ENCODE peak calls at places on chromosomes 13 and 19, in four cellular contexts. A, S, G and H are unnamed samples.

GRCh38 chr19:58386166-58386575 is 898 bp upstream of the RPS5 start:
- DNase-seq in A (peak; percentile 35), G (no peak), S (no peak), H (no peak)

GRCh38 chr19:1563251-1563650 is 4.9 kb downstream of the MEX3D start:
- DNase-seq in G (no peak), A (no peak), S (no peak), H (no peak)

GRCh38 chr13:73913043-73913740 is 221.0 kb downstream of the KLF12 start:
- DNase-seq in A (no peak), S (no peak), G (no peak), H (no peak)

GRCh38 chr13:93183302-93183701 is 43.3 kb upstream of the GPC6 start:
- DNase-seq in S (no peak), G (no peak), A (no peak), H (no peak)

GRCh38 chr19:41740415-41741243 is 14.7 kb upstream of the CEACAM6 start:
- DNase-seq in G (no peak), S (no peak), A (no peak), H (no peak)

GRCh38 chr13:23963184-23963931 is 66.1 kb upstream of the C1QTNF9B start:
- DNase-seq in S (no peak), A (no peak), G (no peak), H (no peak)

GRCh38 chr13:50375792-50376191 is 360.5 kb downstream of the KCNRG start:
- DNase-seq in S (no peak), G (no peak), A (no peak), H (no peak)

GRCh38 chr13:70523622-70524021 is 415.4 kb upstream of the KLHL1 start:
- DNase-seq in G (no peak), A (no peak), S (no peak), H (no peak)

GRCh38 chr13:37736040-37736439 is 133.5 kb downstream of the TRPC4 start:
- DNase-seq in A (no peak), S (no peak), G (no peak), H (no peak)

GRCh38 chr13:42119875-42120274 is 71.4 kb downstream of the DGKH start:
- DNase-seq in S (no peak), A (no peak), G (no peak), H (no peak)

GRCh38 chr13:51913421-51914136 is 51.8 kb downstream of the CCDC70 start:
- DNase-seq in A (no peak), G (no peak), S (no peak), H (no peak)

GRCh38 chr19:54178581-54179261 is 5.8 kb upstream of the TMC4 start:
- DNase-seq in G (peak; percentile 51), S (no peak), A (no peak), H (peak; percentile 57)

GRCh38 chr19:17579523-17580244 is 24.2 kb downstream of the COLGALT1 start:
- DNase-seq in A (peak; percentile 68), S (peak; percentile 63), G (no peak), H (peak; percentile 66)

GRCh38 chr13:51066091-51066831 is 44.8 kb downstream of the C13orf42 start:
- DNase-seq in G (no peak), S (no peak), A (no peak), H (no peak)

GRCh38 chr19:12757544-12758274 is 6.1 kb downstream of the BEST2 start:
- DNase-seq in G (peak; percentile 76), S (peak; percentile 82), A (peak; percentile 73), H (peak; percentile 80)

GRCh38 chr13:100528353-100528752 is 60.2 kb downstream of the GGACT start:
- DNase-seq in S (no peak), G (no peak), A (no peak), H (no peak)

GRCh38 chr19:17404621-17405249 is 695 bp downstream of the BST2 start:
- DNase-seq in S (no peak), G (no peak), A (no peak), H (no peak)

GRCh38 chr13:25232937-25233515 is 54.3 kb downstream of the MTMR6 start:
- DNase-seq in G (no peak), A (no peak), S (no peak), H (no peak)

GRCh38 chr19:10855879-10856522 is 7.8 kb downstream of the C19orf38 start:
- DNase-seq in A (no peak), S (no peak), G (no peak), H (peak; percentile 36)

GRCh38 chr19:41844601-41845000 is at the start of gene LYPD4:
- DNase-seq in A (no peak), S (no peak), G (no peak), H (peak; percentile 92)

GRCh38 chr13:46575321-46575721 is 22.4 kb downstream of the LRCH1 start:
- DNase-seq in G (no peak), S (no peak), A (no peak), H (no peak)

DNA sequence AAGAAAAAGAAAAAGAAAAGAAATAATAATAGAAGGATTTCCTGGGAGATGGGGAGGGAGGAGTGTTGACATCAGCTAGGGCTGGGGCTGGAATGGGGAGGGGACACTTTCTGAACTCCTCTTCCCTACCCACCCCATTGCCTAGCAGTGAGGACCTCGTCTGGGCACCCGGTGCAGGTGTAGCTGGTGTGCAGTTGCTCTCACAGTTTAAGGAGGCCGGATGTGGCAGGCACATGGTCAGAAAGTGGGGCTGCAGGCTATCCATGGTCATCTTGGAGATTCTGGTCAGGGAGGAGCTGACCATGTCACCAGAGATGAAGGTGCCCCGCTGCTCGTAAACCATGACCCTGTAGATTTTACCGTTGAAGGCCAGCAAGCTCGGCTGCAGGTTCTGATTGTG is 8.5 kb upstream of the TUBB4A start:
- DNase-seq in A (no peak), S (no peak), G (no peak), H (no peak)
- H3K27me3 ChIP-seq in A (no peaks in the 10 kb centered on the region), S (no peaks in the 10 kb centered on the region), G (no peaks in the 10 kb centered on the region), H (no peaks in the 10 kb centered on the region)

DNA sequence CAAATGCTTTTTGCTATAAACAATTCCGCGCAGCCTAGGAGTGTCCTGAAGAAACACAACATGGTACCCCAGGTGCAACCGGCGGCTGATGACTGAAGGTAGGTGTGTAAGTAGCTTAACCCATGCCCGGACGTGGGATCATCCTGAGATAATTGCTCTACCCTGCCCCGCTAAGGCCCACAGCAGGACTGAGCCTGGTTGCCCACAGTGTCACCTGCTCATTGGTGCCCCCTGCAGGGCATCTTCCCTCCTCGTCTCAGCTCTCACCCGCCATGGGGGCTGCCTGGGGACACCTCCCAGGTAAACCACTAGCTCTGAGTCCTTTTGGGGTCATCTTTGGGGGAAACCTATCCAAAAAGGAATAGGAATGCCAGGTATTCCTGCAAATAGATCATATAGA is 22.3 kb downstream of the TMEM161A start:
- DNase-seq in G (peak; percentile 29), S (no peak), A (no peak), H (peak; percentile 48)
- TF ChIP-seq CTCF in G (no peak), S (peak; percentile 39), A (no peak), H (no peak)

DNA sequence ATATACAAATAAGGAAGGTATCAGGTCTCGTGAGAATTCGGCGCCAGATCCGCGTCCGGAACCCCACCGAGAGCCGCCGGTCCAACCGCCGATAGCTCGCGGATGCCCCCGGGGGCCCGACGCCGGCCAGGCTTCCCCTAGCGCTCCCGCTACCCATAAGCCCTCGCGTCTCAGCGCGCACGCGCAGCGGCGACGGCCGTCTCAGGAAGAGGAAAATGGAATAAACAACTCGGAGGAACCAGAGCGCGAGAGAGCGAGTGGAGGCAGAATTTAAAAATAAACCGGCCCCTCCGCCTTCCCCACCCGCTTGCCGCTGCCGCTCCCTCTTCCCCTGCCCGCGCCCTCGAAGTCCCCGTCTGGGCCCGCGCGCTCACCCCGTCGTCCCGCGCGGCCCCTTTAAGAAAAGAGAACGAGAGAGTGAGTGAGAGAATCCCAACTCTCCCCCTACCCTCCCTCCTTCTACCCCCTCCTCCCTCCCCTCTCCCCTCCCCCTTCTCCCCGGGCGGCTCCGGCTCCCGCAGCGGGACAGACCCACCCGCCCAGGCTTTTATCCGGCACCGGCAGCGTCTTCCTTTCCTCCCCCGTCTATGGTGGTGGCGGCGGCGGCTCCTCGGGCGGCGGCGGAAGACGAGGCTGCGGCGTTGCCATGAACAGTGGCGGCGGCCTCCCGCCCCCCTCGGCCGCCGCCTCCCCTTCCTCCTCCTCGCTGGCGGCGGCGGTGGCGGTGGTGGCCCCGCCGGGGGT is at the start of gene PAN3:
- DNase-seq in A (peak; percentile 91), G (peak; percentile 94), S (peak; percentile 94), H (peak; percentile 91)
- TF ChIP-seq POLR2A in A (peak; percentile 62), G (no peak), S (no peak), H (no peak)

DNA sequence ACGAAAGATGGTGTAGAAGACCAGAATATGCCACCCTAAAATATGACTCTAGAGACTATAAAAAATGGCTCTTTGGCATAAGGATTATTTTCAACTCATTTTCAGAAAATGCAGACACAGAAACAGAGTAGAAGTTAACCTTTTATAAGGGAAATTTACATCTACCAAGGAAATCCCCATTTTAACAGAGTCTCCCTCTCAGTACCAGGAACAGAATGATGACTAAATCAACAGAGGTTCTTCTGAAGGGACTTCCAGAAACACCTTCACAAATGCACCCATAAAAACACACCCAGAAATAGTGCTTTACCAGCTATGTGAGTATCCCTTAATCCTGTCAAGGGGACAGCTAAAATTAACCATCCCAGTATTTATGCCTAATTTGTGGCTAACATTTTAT is 29.1 kb downstream of the PLPP2 start:
- DNase-seq in G (no peak), S (no peak), A (no peak), H (no peak)
- H3K27me3 ChIP-seq in G (no peaks in the 10 kb centered on the region), S (peaks cover 5% of the 10 kb centered on the region), A (peaks cover 21% of the 10 kb centered on the region), H (no peaks in the 10 kb centered on the region)

GRCh38 chr19:48637449-48637947 is 319 bp upstream of the DBP start:
- DNase-seq in S (peak; percentile 100), G (peak; percentile 99), A (peak; percentile 100), H (peak; percentile 100)

GRCh38 chr19:48638831-48639381 is 1.7 kb upstream of the DBP start:
- DNase-seq in S (no peak), G (no peak), A (peak; percentile 60), H (no peak)

GRCh38 chr19:48636859-48637448 is at the start of gene DBP:
- DNase-seq in A (no peak), S (peak; percentile 50), G (peak; percentile 45), H (no peak)

GRCh38 chr19:48639483-48640375 is 2.5 kb upstream of the DBP start:
- DNase-seq in S (peak; percentile 34), A (no peak), G (no peak), H (no peak)

DNA sequence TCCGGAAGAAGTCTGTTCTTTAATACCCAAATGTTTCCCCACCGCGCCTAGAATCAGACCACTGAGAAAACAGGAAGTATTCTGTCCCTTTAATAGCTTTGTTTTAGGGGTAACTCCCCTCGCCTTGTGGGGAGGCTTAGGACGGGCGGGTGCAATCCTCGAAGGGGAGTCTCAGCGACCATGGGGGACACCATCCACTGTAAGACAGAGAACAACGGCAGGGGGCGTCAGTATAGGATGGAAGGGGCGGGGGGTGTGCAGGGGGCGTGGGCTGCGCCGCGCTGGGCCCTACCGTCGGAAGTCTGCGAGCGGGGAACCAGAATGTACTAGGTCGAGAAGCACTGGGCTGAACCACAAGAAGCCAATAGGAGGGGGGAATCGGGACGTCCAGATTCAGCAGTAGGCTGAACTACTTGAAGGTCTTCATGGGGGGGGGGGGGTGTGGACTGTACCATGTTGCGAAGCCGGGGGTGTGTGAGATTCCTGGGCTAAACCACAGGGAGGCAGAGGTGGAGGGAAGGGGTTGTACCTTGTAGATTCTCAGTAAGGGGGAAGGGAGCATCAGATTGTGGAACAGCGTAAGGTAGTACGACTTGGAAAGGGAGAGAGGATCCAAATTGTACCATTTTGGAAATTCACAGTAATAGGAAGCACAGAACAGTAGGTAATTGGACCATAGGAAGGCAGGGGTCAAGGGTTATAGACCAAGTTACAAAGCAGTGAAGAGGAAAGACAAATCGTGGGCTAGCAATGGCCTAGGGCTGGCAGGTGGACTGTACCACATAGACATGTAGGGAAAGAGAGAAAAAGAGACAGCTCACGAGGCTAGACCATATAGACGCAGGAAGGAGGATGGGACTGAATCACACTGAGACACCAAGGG is 1.0 kb upstream of the DBP start:
- DNase-seq in S (peak; percentile 88), G (peak; percentile 83), A (peak; percentile 85), H (peak; percentile 95)
- TF ChIP-seq CTCF in S (no peak), G (no peak), A (no peak), H (no peak)

GRCh38 chr13:39349391-39349790 is 253.6 kb downstream of the LHFPL6 start:
- DNase-seq in G (no peak), S (no peak), A (no peak), H (no peak)
- TF ChIP-seq POLR2A in G (no peak), S (no peak), A (no peak), H (no peak)

GRCh38 chr19:5393088-5393487 is 52.5 kb upstream of the PTPRS start:
- DNase-seq in A (no peak), S (no peak), G (no peak), H (no peak)
- H3K27me3 ChIP-seq in A (peaks cover 29% of the 10 kb centered on the region), S (peaks cover 32% of the 10 kb centered on the region), G (peaks cover 72% of the 10 kb centered on the region), H (no peaks in the 10 kb centered on the region)